ENCODE peak calls at places on chromosomes 13 and 19, in ten cellular contexts. V is fibroblast of mammary gland, F is neural crest cell, B is RWPE1, A is heart right ventricle, Z is choroid plexus epithelial cell, E is B cell, L is GM12865, M is cardiac muscle cell, H is kidney epithelial cell. C is an unnamed sample.

GRCh38 chr13:26971990-26972888 is 199.4 kb downstream of the USP12 start:
- DNase-seq in M (peak; percentile 29), F (no peak), Z (peak; percentile 37), A (no peak), V (peak; percentile 15), E (peak; percentile 46), H (no peak), B (peak; percentile 28), L (peak; percentile 50), C (no peak)

GRCh38 chr13:99288069-99288468 is 19.1 kb downstream of the GPR183 start:
- DNase-seq in V (no peak), F (no peak), L (peak; percentile 94), Z (no peak), E (no peak), H (no peak), B (no peak), M (no peak), A (no peak), C (no peak)

GRCh38 chr13:77386880-77387606 is 60.1 kb upstream of the MYCBP2 start:
- DNase-seq in V (peak; percentile 84), E (no peak), M (peak; percentile 50), F (no peak), H (no peak), L (peak; percentile 7), B (no peak), Z (peak; percentile 64), A (no peak), C (peak; percentile 34)

GRCh38 chr19:41795031-41795461 is 1.3 kb upstream of the CEACAM3 start:
- DNase-seq in F (peak; percentile 48), E (peak; percentile 73), B (no peak), V (peak; percentile 38), A (no peak), L (peak; percentile 61), Z (peak; percentile 56), H (no peak), M (peak; percentile 41), C (no peak)

GRCh38 chr13:98958443-98958794 is 19.4 kb downstream of the DOCK9 start:
- DNase-seq in A (no peak), E (no peak), M (no peak), F (no peak), L (no peak), Z (no peak), B (no peak), V (no peak), H (no peak), C (no peak)

GRCh38 chr13:113534236-113534860 is 43.8 kb upstream of the DCUN1D2 start:
- DNase-seq in Z (no peak), F (no peak), L (no peak), V (no peak), H (no peak), E (no peak), A (no peak), M (no peak), B (peak; percentile 13), C (no peak)

GRCh38 chr13:36918246-36919060 is 1.6 kb downstream of the SMAD9 start:
- DNase-seq in L (peak; percentile 5), M (peak; percentile 17), Z (peak; percentile 34), V (peak; percentile 14), F (no peak), E (no peak), A (no peak), H (peak; percentile 44), B (no peak), C (peak; percentile 88)

GRCh38 chr19:48351341-48351752 is 12.4 kb downstream of the TMEM143 start:
- DNase-seq in B (peak; percentile 45), E (peak; percentile 79), V (peak; percentile 52), H (no peak), F (peak; percentile 85), L (peak; percentile 80), M (peak; percentile 69), A (peak; percentile 78), Z (peak; percentile 70), C (peak; percentile 94)

GRCh38 chr13:59391696-59392095 is 772.0 kb downstream of the DIAPH3 start:
- DNase-seq in E (peak; percentile 68), Z (peak; percentile 90), A (no peak), H (no peak), M (peak; percentile 89), V (peak; percentile 70), L (peak; percentile 87), F (peak; percentile 58), B (peak; percentile 31), C (peak; percentile 26)

GRCh38 chr19:52991021-52991420 is 22.7 kb upstream of the ERVV-1 start:
- DNase-seq in L (no peak), H (no peak), E (no peak), M (peak; percentile 21), B (peak; percentile 10), Z (peak; percentile 35), V (peak; percentile 6), F (no peak), A (no peak), C (no peak)

GRCh38 chr19:52428937-52429336 is at the start of gene ZNF534:
- DNase-seq in B (no peak), F (no peak), H (no peak), L (no peak), E (no peak), A (no peak), V (no peak), Z (no peak), M (no peak), C (no peak)

GRCh38 chr19:6228523-6229215 is 51.1 kb downstream of the MLLT1 start:
- DNase-seq in L (no peak), B (no peak), Z (no peak), H (no peak), V (no peak), E (no peak), A (peak; percentile 21), F (no peak), M (no peak), C (peak; percentile 80)

GRCh38 chr13:50387124-50387581 is 371.9 kb downstream of the KCNRG start:
- DNase-seq in H (no peak), B (no peak), Z (peak; percentile 60), A (peak; percentile 52), L (peak; percentile 43), E (peak; percentile 34), F (no peak), M (no peak), V (peak; percentile 41), C (peak; percentile 78)
- TF ChIP-seq CTCF in H (peak; percentile 37), B (no peak), Z (peak; percentile 36), A (peak; percentile 37), L (peak; percentile 33), E (peak; percentile 42), F (peak; percentile 42), M (peak; percentile 35), V (peak; percentile 14), C (peak; percentile 26)

GRCh38 chr13:24613755-24614154 is 66.5 kb upstream of the ATP12A start:
- DNase-seq in E (no peak), A (no peak), H (no peak), L (no peak), B (no peak), V (no peak), M (no peak), F (no peak), Z (no peak), C (no peak)

GRCh38 chr13:24615911-24616472 is 64.2 kb upstream of the ATP12A start:
- DNase-seq in F (no peak), L (no peak), A (no peak), B (no peak), V (no peak), H (no peak), M (no peak), E (no peak), Z (no peak), C (no peak)

GRCh38 chr13:24613128-24613527 is 67.1 kb upstream of the ATP12A start:
- DNase-seq in E (no peak), H (no peak), V (no peak), F (no peak), B (no peak), A (no peak), L (no peak), M (no peak), Z (no peak), C (no peak)

GRCh38 chr13:24615114-24615513 is 65.1 kb upstream of the ATP12A start:
- DNase-seq in Z (no peak), V (no peak), F (no peak), E (no peak), M (no peak), H (no peak), B (no peak), L (no peak), A (no peak), C (no peak)

DNA sequence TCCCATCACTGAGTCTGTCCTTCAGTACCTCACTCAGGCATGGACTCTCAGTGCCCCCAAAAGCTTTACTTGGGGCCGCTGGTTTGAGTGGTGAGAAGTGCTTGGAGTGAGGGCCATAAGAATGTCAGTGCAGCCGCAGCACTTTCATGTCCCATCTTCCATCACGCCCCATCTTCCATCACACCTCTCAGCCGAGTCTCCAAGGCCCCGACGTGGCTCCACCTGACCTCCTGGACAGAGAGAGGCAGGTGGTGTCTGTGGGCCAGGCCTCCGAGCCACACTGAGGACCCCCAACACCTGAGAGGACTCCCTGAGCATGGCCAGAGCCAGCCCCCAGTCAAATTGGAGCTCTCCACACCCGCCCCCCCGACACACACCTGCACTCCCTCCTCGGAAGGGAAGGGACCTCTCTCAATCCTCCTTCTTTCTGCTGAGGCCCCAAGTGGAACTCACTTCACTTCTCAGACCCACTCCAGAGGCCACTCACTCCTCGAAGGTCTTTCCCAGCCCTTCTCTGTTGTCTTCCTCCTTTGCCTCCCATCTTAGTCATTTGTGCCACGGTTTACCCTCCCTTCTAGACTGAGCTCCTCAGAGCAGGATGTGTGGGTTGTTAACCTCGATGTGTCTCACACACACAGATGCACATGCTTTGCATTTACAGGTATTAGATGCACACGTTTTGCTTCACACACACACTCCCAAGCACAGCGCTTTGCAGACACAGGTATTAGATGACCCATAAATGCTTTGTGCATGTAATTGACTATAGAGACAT is 65.7 kb upstream of the ATP12A start:
- DNase-seq in F (no peak), H (no peak), Z (no peak), V (no peak), M (no peak), L (no peak), A (no peak), E (no peak), B (no peak), C (no peak)
- TF ChIP-seq CTCF in F (no peak), H (no peak), Z (no peak), V (no peak), M (no peak), L (no peak), A (no peak), E (no peak), B (no peak), C (no peak)

DNA sequence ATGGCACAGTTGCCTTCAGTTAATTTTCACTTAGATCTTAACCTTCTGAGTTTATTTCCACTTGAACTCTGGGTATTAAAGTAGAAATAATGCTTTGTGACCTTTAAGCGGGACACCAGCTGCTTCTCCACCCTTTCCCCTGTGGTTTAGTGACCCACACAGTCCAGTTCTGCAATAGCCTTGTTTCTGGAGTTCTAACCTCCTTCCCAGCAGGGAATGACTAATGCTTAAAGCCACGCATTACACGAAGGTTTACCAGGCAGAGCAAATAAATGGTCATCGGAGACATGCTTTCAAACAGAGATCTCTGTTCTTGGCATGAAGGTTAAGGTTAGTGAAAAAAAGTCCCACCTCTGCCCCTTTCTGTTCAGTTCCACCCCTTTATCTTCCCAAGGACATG is 25.3 kb upstream of the MEDAG start:
- DNase-seq in F (no peak), V (peak; percentile 98), B (peak; percentile 30), A (no peak), M (peak; percentile 84), E (no peak), H (no peak), Z (peak; percentile 96), L (no peak), C (no peak)
- TF ChIP-seq CTCF in F (no peak), V (no peak), B (no peak), A (no peak), M (no peak), E (no peak), H (no peak), Z (no peak), L (no peak), C (no peak)

GRCh38 chr13:96053003-96053703 is at the start of gene UGGT2:
- DNase-seq in M (peak; percentile 97), H (peak; percentile 80), E (peak; percentile 39), A (peak; percentile 97), F (peak; percentile 83), L (peak; percentile 96), Z (peak; percentile 96), B (peak; percentile 98), V (peak; percentile 94), C (peak; percentile 99)
- TF ChIP-seq CTCF in M (no peak), H (no peak), E (no peak), A (peak; percentile 9), F (no peak), L (no peak), Z (no peak), B (no peak), V (no peak), C (no peak)